ENCODE peak calls at places on chromosomes 12 and 14, in four cellular contexts. P, N, S and I are unnamed samples.

GRCh38 chr14:58701156-58701555 is 63.4 kb downstream of the DACT1 start:
- DNase-seq in P (no peak), N (no peak), S (no peak), I (no peak)

GRCh38 chr12:30696486-30696885 is 817 bp upstream of the IPO8 start:
- DNase-seq in P (no peak), S (no peak), N (no peak), I (no peak)

GRCh38 chr12:46377678-46378077 is 5.1 kb upstream of the SLC38A2 start:
- DNase-seq in S (no peak), P (no peak), N (no peak), I (no peak)

GRCh38 chr12:9786726-9787339 is 26.1 kb upstream of the CD69 start:
- DNase-seq in P (no peak), N (no peak), S (no peak), I (no peak)

GRCh38 chr14:92578511-92578910 is 64.9 kb downstream of the RIN3 start:
- DNase-seq in S (no peak), N (no peak), P (no peak), I (no peak)

GRCh38 chr14:97329701-97330100 is 532.5 kb downstream of the VRK1 start:
- DNase-seq in N (no peak), S (no peak), P (no peak), I (no peak)

GRCh38 chr14:106436310-106436905 is 910.0 kb downstream of the TMEM121 start:
- DNase-seq in N (no peak), P (no peak), S (peak; percentile 17), I (no peak)

GRCh38 chr14:22657861-22658260 is 13.7 kb upstream of the OR6J1 start:
- DNase-seq in N (no peak), S (no peak), P (peak; percentile 59), I (no peak)

GRCh38 chr12:95605087-95605486 is 53.8 kb upstream of the USP44 start:
- DNase-seq in N (no peak), S (no peak), P (no peak), I (no peak)

GRCh38 chr12:26274441-26275312 is 79.3 kb downstream of the SSPN start:
- DNase-seq in P (peak; percentile 96), N (peak; percentile 71), S (peak; percentile 74), I (peak; percentile 100)

GRCh38 chr14:70654609-70655008 is 12.9 kb downstream of the TTC9 start:
- DNase-seq in N (no peak), P (no peak), S (no peak), I (no peak)

GRCh38 chr14:33062476-33062875 is 123.8 kb downstream of the NPAS3 start:
- DNase-seq in N (no peak), S (no peak), P (no peak), I (no peak)

GRCh38 chr14:92040431-92041040 is 677 bp upstream of the TRIP11 start:
- DNase-seq in S (peak; percentile 11), N (peak; percentile 12), P (peak; percentile 18), I (no peak)

GRCh38 chr12:108457006-108457733 is 57.9 kb upstream of the FICD start:
- DNase-seq in P (peak; percentile 69), N (peak; percentile 33), S (peak; percentile 71), I (peak; percentile 7)

GRCh38 chr14:103748539-103748867 is 32.9 kb downstream of the ZFYVE21 start:
- DNase-seq in P (no peak), N (no peak), S (no peak), I (no peak)

GRCh38 chr12:27163048-27163715 is 80.8 kb upstream of the C12orf71 start:
- DNase-seq in N (no peak), S (no peak), P (no peak), I (peak; percentile 95)

GRCh38 chr12:75560167-75560566 is 48.8 kb upstream of the KRR1 start:
- DNase-seq in S (no peak), P (peak; percentile 68), N (no peak), I (no peak)

GRCh38 chr12:13091831-13092230 is 11.6 kb downstream of the GSG1 start:
- DNase-seq in S (no peak), N (no peak), P (no peak), I (no peak)

GRCh38 chr14:77177623-77178185 is 3.9 kb upstream of the TMEM63C start:
- DNase-seq in N (no peak), S (no peak), P (no peak), I (no peak)

GRCh38 chr12:3732901-3733300 is 20.0 kb downstream of the CRACR2A start:
- DNase-seq in N (no peak), S (no peak), P (no peak), I (no peak)

GRCh38 chr12:126708492-126708896 is 1558.5 kb upstream of the TMEM132C start:
- DNase-seq in S (no peak), N (no peak), P (no peak), I (no peak)

GRCh38 chr14:85359505-85359904 is 170.4 kb upstream of the FLRT2 start:
- DNase-seq in S (no peak), N (no peak), P (no peak), I (no peak)

GRCh38 chr14:104119119-104119699 is 19.2 kb upstream of the KIF26A start:
- DNase-seq in P (no peak), N (no peak), S (no peak), I (no peak)

GRCh38 chr12:6032726-6033125 is 87.7 kb upstream of the ANO2 start:
- DNase-seq in P (no peak), N (no peak), S (no peak), I (no peak)

GRCh38 chr12:45381351-45381750 is 165.5 kb downstream of the ANO6 start:
- DNase-seq in N (no peak), S (no peak), P (no peak), I (no peak)

GRCh38 chr12:31896514-31897039 is 62.6 kb upstream of the RESF1 start:
- DNase-seq in N (no peak), S (peak; percentile 42), P (no peak), I (no peak)

GRCh38 chr12:108333898-108334699 is 5.0 kb downstream of the CMKLR1 start:
- DNase-seq in P (no peak), N (no peak), S (no peak), I (no peak)

GRCh38 chr14:49972840-49973239 is 80.0 kb downstream of the ARF6 start:
- DNase-seq in N (peak; percentile 71), P (peak; percentile 82), S (no peak), I (peak; percentile 87)

GRCh38 chr14:91732859-91733477 is 1.1 kb upstream of the CATSPERB start:
- DNase-seq in P (no peak), N (no peak), S (no peak), I (no peak)

GRCh38 chr14:55794655-55795583 is 214.9 kb downstream of the KTN1 start:
- DNase-seq in P (no peak), N (no peak), S (peak; percentile 13), I (no peak)

GRCh38 chr12:54262403-54262925 is 17.5 kb downstream of the CBX5 start:
- DNase-seq in P (no peak), N (no peak), S (no peak), I (no peak)

GRCh38 chr12:70724444-70724843 is 87.2 kb upstream of the PTPRB start:
- DNase-seq in S (no peak), P (no peak), N (peak; percentile 35), I (no peak)

GRCh38 chr14:35399083-35399807 is 5.3 kb downstream of the NFKBIA start:
- DNase-seq in S (no peak), P (no peak), N (no peak), I (no peak)

GRCh38 chr12:104498211-104498801 is 41.6 kb downstream of the CHST11 start:
- DNase-seq in S (no peak), N (peak; percentile 16), P (no peak), I (no peak)

GRCh38 chr14:20631023-20631820 is 10.3 kb downstream of the OR6S1 start:
- DNase-seq in S (peak; percentile 32), N (no peak), P (peak; percentile 79), I (no peak)

GRCh38 chr12:92571844-92572543 is 130.8 kb upstream of the PLEKHG7 start:
- DNase-seq in S (no peak), N (no peak), P (no peak), I (no peak)

GRCh38 chr12:92571169-92571568 is 131.6 kb upstream of the PLEKHG7 start:
- DNase-seq in P (no peak), N (no peak), S (no peak), I (no peak)

GRCh38 chr12:92574911-92575570 is 127.7 kb upstream of the PLEKHG7 start:
- DNase-seq in S (no peak), P (peak; percentile 9), N (no peak), I (no peak)

GRCh38 chr12:92574046-92574783 is 128.6 kb upstream of the PLEKHG7 start:
- DNase-seq in N (peak; percentile 27), S (no peak), P (peak; percentile 15), I (no peak)

DNA sequence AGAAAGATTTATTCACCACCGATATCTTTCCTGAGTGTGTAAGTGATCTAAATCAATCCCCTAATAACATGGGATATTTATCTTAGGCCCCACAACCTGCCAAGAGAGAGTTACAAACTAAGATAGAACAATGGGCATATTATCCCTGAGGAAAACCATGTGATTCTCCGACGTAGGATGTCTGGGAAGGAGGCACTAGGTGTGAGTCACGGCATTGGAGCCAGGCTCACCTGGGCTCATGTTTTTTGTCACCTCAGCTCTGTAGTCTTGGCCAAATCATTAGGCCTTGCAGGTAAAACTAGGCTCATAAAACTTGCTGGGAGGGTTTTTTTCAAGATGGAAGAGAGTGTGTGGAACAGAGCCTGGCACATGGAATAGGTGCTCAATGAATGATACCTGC is 129.7 kb upstream of the PLEKHG7 start:
- DNase-seq in N (no peak), S (no peak), P (no peak), I (no peak)
- TF ChIP-seq TCF7L2 in N (no peak), S (no peak), P (no peak), I (no peak)

DNA sequence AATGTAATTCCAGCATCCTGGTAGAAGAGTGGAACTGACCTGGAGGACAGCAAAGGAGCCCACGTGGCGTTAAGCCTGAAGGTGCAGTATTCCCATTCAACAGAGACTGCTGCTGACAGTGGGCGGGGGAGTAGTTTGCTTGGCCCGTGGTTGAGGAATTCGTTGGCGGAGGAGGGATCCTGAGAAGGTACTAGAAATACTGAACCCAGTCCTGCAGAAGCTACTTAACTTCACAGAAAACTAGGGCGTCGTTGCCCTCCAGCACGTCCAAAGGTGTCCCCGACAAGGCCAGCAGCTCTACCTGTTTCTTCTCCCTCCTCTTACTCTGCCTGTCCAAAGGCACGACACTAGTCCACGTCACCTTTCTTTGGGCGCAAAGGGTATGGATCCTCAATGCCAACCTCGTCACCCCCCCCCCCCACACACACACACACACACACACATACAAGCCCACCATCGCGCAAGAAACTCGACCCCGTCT is 303 bp downstream of the PUS7L start:
- DNase-seq in N (no peak), S (peak; percentile 47), P (peak; percentile 37), I (no peak)
- H3K4me1 ChIP-seq in N (peaks cover 18% of the 10 kb centered on the region), S (peaks cover 13% of the 10 kb centered on the region), P (peaks cover 69% of the 10 kb centered on the region), I (peaks cover 10% of the 10 kb centered on the region)

GRCh38 chr14:90611501-90611900 is 204.7 kb downstream of the TTC7B start:
- DNase-seq in P (no peak), N (no peak), S (no peak), I (no peak)
- TF ChIP-seq TCF7L2 in P (no peak), N (no peak), S (no peak), I (no peak)

DNA sequence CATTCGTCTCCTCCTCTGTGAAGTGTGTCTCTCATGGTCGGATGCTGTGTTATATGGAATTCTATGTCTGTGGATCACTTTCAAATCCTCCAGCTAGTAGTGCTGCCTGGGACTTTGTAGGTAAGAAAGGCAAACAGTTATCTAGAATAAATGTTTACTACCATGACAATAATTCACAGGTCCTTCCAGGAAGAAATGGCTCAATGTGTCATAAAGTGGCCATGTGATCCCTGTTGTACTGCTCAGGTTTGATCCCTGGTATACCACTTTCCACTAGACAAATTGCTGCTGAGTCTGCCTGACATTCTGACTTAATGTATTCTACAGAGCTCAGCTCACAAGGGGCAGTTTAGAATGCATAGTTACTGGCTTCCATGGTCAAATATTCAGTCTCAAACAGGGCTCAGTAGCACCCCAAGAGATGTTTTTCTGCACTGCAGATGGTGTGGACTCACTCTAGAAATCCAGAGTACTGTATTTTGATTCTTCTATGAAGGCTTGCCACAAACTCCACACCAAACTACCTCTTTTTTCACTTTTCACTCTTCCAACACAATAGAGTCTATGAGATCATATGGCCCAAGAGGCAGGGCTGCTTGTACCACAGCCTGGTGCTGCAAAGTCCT is 21.8 kb downstream of the TSHR start:
- DNase-seq in S (no peak), P (no peak), N (no peak), I (no peak)
- H3K4me1 ChIP-seq in S (no peaks in the 10 kb centered on the region), P (no peaks in the 10 kb centered on the region), N (no peaks in the 10 kb centered on the region), I (no peaks in the 10 kb centered on the region)